ENCODE peak calls at places on chromosomes 16 and 17, in five cellular contexts. R is cardiac fibroblast, M is Peyer's patch, Y is ovary, O is pancreas. V is an unnamed sample.

GRCh38 chr16:8962393-8963009 is 1.2 kb downstream of the USP7 start:
- DNase-seq in R (no peak), M (peak; percentile 64), Y (no peak), O (peak; percentile 73), V (peak; percentile 88)

GRCh38 chr17:38564869-38565268 is 40.9 kb downstream of the SRCIN1 start:
- DNase-seq in R (no peak), M (no peak), Y (no peak), O (no peak), V (no peak)

GRCh38 chr16:22018559-22018958 is 10.6 kb downstream of the MOSMO start:
- DNase-seq in R (peak; percentile 47), M (no peak), Y (no peak), O (no peak), V (no peak)

GRCh38 chr17:68346448-68346847 is 55.2 kb downstream of the ARSG start:
- DNase-seq in R (no peak), M (no peak), Y (no peak), O (no peak), V (peak; percentile 82)

GRCh38 chr17:7849185-7850117 is 5.4 kb upstream of the TMEM88 start:
- DNase-seq in R (no peak), M (no peak), Y (peak; percentile 28), O (peak; percentile 60), V (no peak)

GRCh38 chr16:81585785-81586184 is 141.2 kb downstream of the CMIP start:
- DNase-seq in R (peak; percentile 8), M (peak; percentile 40), Y (no peak), O (no peak), V (no peak)

GRCh38 chr16:12468552-12468951 is 335.1 kb downstream of the CPPED1 start:
- DNase-seq in R (no peak), M (no peak), Y (no peak), O (no peak), V (no peak)

GRCh38 chr16:83946781-83947566 is 6.1 kb upstream of the OSGIN1 start:
- DNase-seq in R (no peak), M (no peak), Y (no peak), O (no peak), V (no peak)

GRCh38 chr17:15091825-15092224 is 173.3 kb downstream of the PMP22 start:
- DNase-seq in R (no peak), M (no peak), Y (no peak), O (no peak), V (no peak)

GRCh38 chr17:74150428-74151025 is 53.0 kb upstream of the RPL38 start:
- DNase-seq in R (no peak), M (no peak), Y (no peak), O (no peak), V (no peak)

GRCh38 chr17:40418428-40418706 is 671 bp upstream of the TOP2A start:
- DNase-seq in R (no peak), M (no peak), Y (no peak), O (no peak), V (no peak)

GRCh38 chr16:85916141-85916890 is 17.4 kb downstream of the IRF8 start:
- DNase-seq in R (peak; percentile 17), M (peak; percentile 86), Y (no peak), O (peak; percentile 69), V (no peak)

GRCh38 chr16:31010539-31010938 is at the start of gene STX1B:
- DNase-seq in R (no peak), M (no peak), Y (no peak), O (no peak), V (no peak)

GRCh38 chr17:40253565-40253964 is 34.1 kb upstream of the CDC6 start:
- DNase-seq in R (no peak), M (no peak), Y (no peak), O (no peak), V (no peak)

GRCh38 chr17:34420254-34420766 is 57.3 kb upstream of the CCL1 start:
- DNase-seq in R (peak; percentile 74), M (peak; percentile 58), Y (peak; percentile 29), O (peak; percentile 73), V (peak; percentile 70)

GRCh38 chr16:3080024-3080423 is 14.6 kb downstream of the IL32 start:
- DNase-seq in R (no peak), M (no peak), Y (no peak), O (no peak), V (no peak)

GRCh38 chr16:82782715-82783251 is 156.0 kb downstream of the CDH13 start:
- DNase-seq in R (no peak), M (peak; percentile 60), Y (no peak), O (no peak), V (no peak)

GRCh38 chr16:17367932-17368331 is 102.8 kb downstream of the XYLT1 start:
- DNase-seq in R (peak; percentile 75), M (no peak), Y (no peak), O (no peak), V (no peak)

GRCh38 chr17:59329558-59330313 is 1.7 kb upstream of the YPEL2 start:
- DNase-seq in R (peak; percentile 90), M (peak; percentile 52), Y (peak; percentile 57), O (no peak), V (peak; percentile 81)

GRCh38 chr16:89957214-89957785 is 8.7 kb downstream of the DEF8 start:
- DNase-seq in R (no peak), M (no peak), Y (no peak), O (no peak), V (no peak)

GRCh38 chr16:57029161-57030160 is 40.1 kb downstream of the NLRC5 start:
- DNase-seq in R (peak; percentile 86), M (no peak), Y (no peak), O (no peak), V (no peak)

GRCh38 chr16:84832488-84833141 is 12.8 kb downstream of the CRISPLD2 start:
- DNase-seq in R (peak; percentile 99), M (peak; percentile 64), Y (peak; percentile 97), O (no peak), V (no peak)

GRCh38 chr17:8841844-8842243 is 25.6 kb downstream of the PIK3R6 start:
- DNase-seq in R (no peak), M (no peak), Y (no peak), O (no peak), V (no peak)

GRCh38 chr16:27695161-27695560 is 145.2 kb downstream of the KATNIP start:
- DNase-seq in R (no peak), M (no peak), Y (no peak), O (no peak), V (no peak)

GRCh38 chr16:77965346-77965745 is 57.0 kb upstream of the CLEC3A start:
- DNase-seq in R (no peak), M (no peak), Y (no peak), O (no peak), V (no peak)

GRCh38 chr17:47792979-47793378 is 28.6 kb downstream of the OSBPL7 start:
- DNase-seq in R (no peak), M (no peak), Y (no peak), O (no peak), V (no peak)

GRCh38 chr17:47792457-47792856 is 29.1 kb downstream of the OSBPL7 start:
- DNase-seq in R (no peak), M (no peak), Y (no peak), O (no peak), V (no peak)

GRCh38 chr17:47785538-47786123 is 36.0 kb downstream of the OSBPL7 start:
- DNase-seq in R (peak; percentile 20), M (no peak), Y (no peak), O (no peak), V (peak; percentile 19)

GRCh38 chr17:47791025-47791424 is 30.6 kb downstream of the OSBPL7 start:
- DNase-seq in R (no peak), M (no peak), Y (no peak), O (no peak), V (no peak)

DNA sequence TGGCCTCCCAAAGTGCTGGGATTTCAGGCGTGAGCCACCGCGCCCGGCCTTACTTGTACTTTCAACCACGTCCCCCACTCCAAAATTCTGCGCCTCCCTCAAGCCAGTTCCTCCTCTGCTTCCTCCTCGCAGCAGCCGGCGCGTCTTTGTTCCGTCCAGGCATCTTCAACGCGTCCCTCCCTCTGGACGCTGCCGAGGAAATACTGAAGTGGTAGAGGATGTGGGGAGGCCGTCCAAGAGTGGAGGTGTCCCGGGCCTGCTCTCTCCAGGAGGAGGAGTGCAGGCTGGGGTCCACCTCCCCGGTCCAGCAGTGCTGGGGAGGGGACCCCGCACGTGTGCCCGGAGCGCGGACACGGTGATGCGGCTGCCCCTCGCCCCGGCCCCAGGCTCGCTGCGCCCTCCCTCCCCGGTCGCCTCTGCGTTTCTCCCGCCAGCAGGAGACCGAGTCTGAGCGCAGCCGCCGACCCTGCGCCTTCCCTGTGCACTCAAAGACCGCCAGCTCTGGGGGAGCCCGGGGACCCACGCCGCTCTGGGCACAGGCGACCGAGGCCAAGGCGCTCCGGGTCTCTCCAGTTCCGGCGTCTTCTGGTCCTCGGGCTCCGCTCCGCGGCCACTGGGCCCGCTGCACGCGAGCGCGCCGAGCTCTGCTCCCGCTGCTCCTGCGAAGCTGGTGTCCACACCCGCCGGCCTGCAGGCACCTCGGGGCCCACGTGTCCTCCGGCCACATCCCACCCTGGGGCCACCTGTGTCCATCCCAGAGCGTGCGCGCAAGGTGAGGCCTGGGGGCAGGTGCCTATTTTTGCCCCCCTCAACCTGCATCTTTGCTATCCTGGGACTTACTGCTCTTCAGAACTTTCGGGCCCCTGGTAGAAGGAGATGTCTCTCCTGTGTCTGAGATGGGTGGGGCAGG is 31.7 kb downstream of the OSBPL7 start:
- DNase-seq in R (peak; percentile 54), M (peak; percentile 73), Y (no peak), O (peak; percentile 88), V (peak; percentile 27)
- H3K4me3 ChIP-seq in R (peak overlapping the region; percentile 44), M (peak overlapping the region; percentile 19), Y (peak overlapping the region; percentile 29), O (peak overlapping the region; percentile 54), V (no peak overlapping the region)

GRCh38 chr17:44555056-44555455 is 2.2 kb upstream of the FZD2 start:
- DNase-seq in R (no peak), M (no peak), Y (no peak), O (no peak), V (no peak)
- H3K4me3 ChIP-seq in R (no peak overlapping the region), M (no peak overlapping the region), Y (no peak overlapping the region), O (no peak overlapping the region), V (no peak overlapping the region)

GRCh38 chr17:17808706-17809432 is 27.9 kb downstream of the SREBF1 start:
- DNase-seq in R (peak; percentile 35), M (no peak), Y (no peak), O (no peak), V (peak; percentile 81)

GRCh38 chr17:17811381-17812210 is 25.2 kb downstream of the SREBF1 start:
- DNase-seq in R (no peak), M (no peak), Y (peak; percentile 69), O (no peak), V (no peak)

GRCh38 chr17:17812211-17813054 is 24.4 kb downstream of the SREBF1 start:
- DNase-seq in R (peak; percentile 70), M (peak; percentile 81), Y (peak; percentile 80), O (peak; percentile 92), V (peak; percentile 79)

GRCh38 chr17:17809527-17810373 is 27.0 kb downstream of the SREBF1 start:
- DNase-seq in R (no peak), M (no peak), Y (peak; percentile 77), O (no peak), V (no peak)

GRCh38 chr17:17810374-17811248 is 26.2 kb downstream of the SREBF1 start:
- DNase-seq in R (no peak), M (no peak), Y (peak; percentile 70), O (no peak), V (no peak)
- H3K4me3 ChIP-seq in R (no peak overlapping the region), M (no peak overlapping the region), Y (peak overlapping the region; percentile 36), O (no peak overlapping the region), V (no peak overlapping the region)

GRCh38 chr17:50469005-50469605 is 425 bp upstream of the CHAD start:
- DNase-seq in R (no peak), M (no peak), Y (no peak), O (peak; percentile 56), V (no peak)
- H3K4me3 ChIP-seq in R (no peak overlapping the region), M (peak overlapping the region; percentile 18), Y (peak overlapping the region; percentile 24), O (peak overlapping the region; percentile 26), V (no peak overlapping the region)